ENCODE peak calls at places on chromosomes 2 and 18, in six cellular contexts. X is choroid plexus epithelial cell, Y is coronary artery, V is lower leg skin, I is cardiac fibroblast, Z is fibroblast of pulmonary artery. R is an unnamed sample.

GRCh38 chr18:46084431-46084830 is 12.4 kb upstream of the PSTPIP2 start:
- DNase-seq in X (no peak), Y (no peak), V (no peak), I (no peak), Z (no peak), R (no peak)

GRCh38 chr2:95329891-95330822 is 33.0 kb downstream of the KCNIP3 start:
- DNase-seq in X (no peak), Y (no peak), V (no peak), I (no peak), Z (no peak), R (peak)

GRCh38 chr2:171798156-171798815 is 95.8 kb downstream of the SLC25A12 start:
- DNase-seq in X (peak), Y (no peak), V (no peak), I (peak), Z (peak), R (peak)

GRCh38 chr18:55381277-55381676 is 206.7 kb downstream of the TCF4 start:
- DNase-seq in X (peak), Y (no peak), V (no peak), I (peak), Z (peak), R (peak)

GRCh38 chr2:172179045-172179742 is 76.5 kb upstream of the DLX2 start:
- DNase-seq in X (no peak), Y (no peak), V (no peak), I (no peak), Z (no peak), R (no peak)

GRCh38 chr2:134253117-134253704 is 661 bp upstream of the MGAT5 start:
- DNase-seq in X (no peak), Y (no peak), V (no peak), I (no peak), Z (no peak), R (no peak)

GRCh38 chr2:176099159-176099736 is 347 bp upstream of the HOXD12 start:
- DNase-seq in X (no peak), Y (no peak), V (no peak), I (no peak), Z (no peak), R (no peak)

GRCh38 chr2:56326346-56326741 is 142.6 kb downstream of the CCDC85A start:
- DNase-seq in X (no peak), Y (no peak), V (no peak), I (no peak), Z (no peak), R (no peak)

GRCh38 chr2:60707750-60708371 is 48.2 kb upstream of the PAPOLG start:
- DNase-seq in X (peak), Y (no peak), V (no peak), I (peak), Z (peak), R (peak)

GRCh38 chr2:172986040-172986439 is 89.6 kb upstream of the MAP3K20 start:
- DNase-seq in X (peak), Y (no peak), V (no peak), I (peak), Z (peak), R (peak)

GRCh38 chr2:136006658-136007057 is 21.2 kb upstream of the DARS1 start:
- DNase-seq in X (peak), Y (no peak), V (no peak), I (no peak), Z (no peak), R (peak)

GRCh38 chr2:144378551-144378950 is 141.4 kb downstream of the ZEB2 start:
- DNase-seq in X (no peak), Y (no peak), V (no peak), I (no peak), Z (no peak), R (no peak)

GRCh38 chr2:40803900-40804299 is 352.0 kb upstream of the SLC8A1 start:
- DNase-seq in X (no peak), Y (no peak), V (no peak), I (no peak), Z (no peak), R (no peak)

GRCh38 chr2:178199334-178199733 is 5.0 kb downstream of the OSBPL6 start:
- DNase-seq in X (no peak), Y (no peak), V (no peak), I (no peak), Z (no peak), R (no peak)

GRCh38 chr18:76679259-76679658 is 143.1 kb upstream of the ZNF236 start:
- DNase-seq in X (peak), Y (no peak), V (no peak), I (no peak), Z (no peak), R (no peak)

GRCh38 chr18:64244571-64244970 is 95.7 kb upstream of the LINC00305 start:
- DNase-seq in X (peak), Y (no peak), V (no peak), I (no peak), Z (peak), R (no peak)

GRCh38 chr2:118881490-118882129 is 34.2 kb upstream of the EN1 start:
- DNase-seq in X (peak), Y (no peak), V (peak), I (peak), Z (peak), R (peak)

GRCh38 chr2:118878531-118879149 is 31.2 kb upstream of the EN1 start:
- DNase-seq in X (no peak), Y (no peak), V (no peak), I (no peak), Z (no peak), R (no peak)

GRCh38 chr2:118882693-118883336 is 35.4 kb upstream of the EN1 start:
- DNase-seq in X (peak), Y (no peak), V (peak), I (peak), Z (peak), R (peak)
- H3K4me3 ChIP-seq in X (no peak), Y (peak), V (no peak), I (no peak), Z (peak), R (no peak)

GRCh38 chr2:235170536-235171510 is 219.0 kb downstream of the SH3BP4 start:
- DNase-seq in X (peak), Y (no peak), V (no peak), I (peak), Z (peak), R (peak)
- TF ChIP-seq CTCF in X (peak), Y (no peak), V (no peak), I (peak), Z (peak), R (peak)

GRCh38 chr18:61606759-61607158 is 273.5 kb downstream of the CDH20 start:
- DNase-seq in X (peak), Y (no peak), V (peak), I (peak), Z (peak), R (peak)
- H3K4me3 ChIP-seq in X (peak), Y (peak), V (peak), I (no peak), Z (peak), R (peak)

GRCh38 chr2:211033765-211034164 is 477.4 kb downstream of the CPS1 start:
- DNase-seq in X (peak), Y (no peak), V (no peak), I (peak), Z (peak), R (no peak)

GRCh38 chr2:211035548-211036185 is 479.3 kb downstream of the CPS1 start:
- DNase-seq in X (peak), Y (no peak), V (no peak), I (peak), Z (peak), R (no peak)
- TF ChIP-seq CTCF in X (peak), Y (no peak), V (no peak), I (peak), Z (peak), R (peak)

DNA sequence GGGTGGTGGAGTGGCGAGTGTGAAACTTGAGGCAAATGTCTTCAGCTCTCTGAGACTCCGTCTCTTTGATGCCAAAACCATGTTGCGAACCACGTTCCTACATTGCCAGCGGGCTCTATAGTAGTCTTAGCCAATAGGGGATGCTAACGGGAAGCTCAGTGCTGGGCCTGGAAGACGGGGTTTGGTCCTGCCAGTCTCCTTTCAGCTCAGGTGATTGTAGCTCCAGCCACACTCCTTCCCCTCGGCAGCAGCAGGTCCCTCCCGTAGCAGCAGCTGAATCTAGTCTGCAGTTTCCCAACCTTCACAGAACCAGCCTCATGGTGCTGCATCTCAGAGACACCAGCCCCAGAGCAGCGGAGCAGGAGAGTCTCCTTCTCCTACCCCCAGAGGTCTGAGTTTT is 109.7 kb downstream of the TFCP2L1 start:
- DNase-seq in X (no peak), Y (no peak), V (no peak), I (no peak), Z (no peak), R (no peak)
- H3K4me3 ChIP-seq in X (no peak), Y (no peak), V (no peak), I (no peak), Z (no peak), R (no peak)

DNA sequence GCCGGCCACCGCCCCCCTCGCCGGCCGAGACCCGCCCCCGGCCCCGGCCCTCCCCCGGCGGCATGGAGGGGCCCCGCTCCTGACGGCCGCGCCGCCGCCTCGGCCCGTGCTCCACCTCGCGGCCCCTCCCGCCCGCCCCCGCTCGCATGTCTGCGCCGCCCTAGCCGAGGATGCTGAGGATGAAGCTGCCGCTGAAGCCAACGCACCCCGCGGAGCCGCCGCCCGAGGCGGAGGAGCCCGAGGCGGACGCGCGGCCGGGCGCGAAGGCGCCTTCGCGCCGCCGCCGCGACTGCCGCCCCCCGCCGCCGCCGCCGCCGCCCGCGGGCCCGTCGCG is 397 bp downstream of the ZCCHC2 start:
- DNase-seq in X (no peak), Y (no peak), V (no peak), I (no peak), Z (no peak), R (no peak)
- TF ChIP-seq CTCF in X (no peak), Y (no peak), V (no peak), I (no peak), Z (no peak), R (no peak)

GRCh38 chr2:37553411-37554156 is 117.9 kb downstream of the CDC42EP3 start:
- DNase-seq in X (no peak), Y (no peak), V (no peak), I (no peak), Z (no peak), R (no peak)

GRCh38 chr2:37554687-37555086 is 116.8 kb downstream of the CDC42EP3 start:
- DNase-seq in X (no peak), Y (no peak), V (no peak), I (no peak), Z (no peak), R (no peak)

GRCh38 chr2:37554157-37554515 is 117.3 kb downstream of the CDC42EP3 start:
- DNase-seq in X (no peak), Y (no peak), V (no peak), I (no peak), Z (no peak), R (no peak)

GRCh38 chr2:37556256-37556655 is 115.2 kb downstream of the CDC42EP3 start:
- DNase-seq in X (no peak), Y (no peak), V (no peak), I (no peak), Z (no peak), R (no peak)

GRCh38 chr2:37555457-37555856 is 116.0 kb downstream of the CDC42EP3 start:
- DNase-seq in X (no peak), Y (no peak), V (no peak), I (no peak), Z (no peak), R (no peak)
- H3K4me3 ChIP-seq in X (no peak), Y (no peak), V (no peak), I (no peak), Z (no peak), R (no peak)

GRCh38 chr2:191151315-191151698 is 513 bp upstream of the STAT4 start:
- DNase-seq in X (no peak), Y (no peak), V (no peak), I (no peak), Z (no peak), R (no peak)

GRCh38 chr2:191158751-191159150 is 8.0 kb upstream of the STAT4 start:
- DNase-seq in X (no peak), Y (no peak), V (no peak), I (no peak), Z (no peak), R (no peak)

GRCh38 chr2:191152841-191153240 is 2.0 kb upstream of the STAT4 start:
- DNase-seq in X (peak), Y (no peak), V (no peak), I (peak), Z (peak), R (peak)

GRCh38 chr2:191158179-191158578 is 7.4 kb upstream of the STAT4 start:
- DNase-seq in X (no peak), Y (no peak), V (no peak), I (no peak), Z (no peak), R (no peak)

DNA sequence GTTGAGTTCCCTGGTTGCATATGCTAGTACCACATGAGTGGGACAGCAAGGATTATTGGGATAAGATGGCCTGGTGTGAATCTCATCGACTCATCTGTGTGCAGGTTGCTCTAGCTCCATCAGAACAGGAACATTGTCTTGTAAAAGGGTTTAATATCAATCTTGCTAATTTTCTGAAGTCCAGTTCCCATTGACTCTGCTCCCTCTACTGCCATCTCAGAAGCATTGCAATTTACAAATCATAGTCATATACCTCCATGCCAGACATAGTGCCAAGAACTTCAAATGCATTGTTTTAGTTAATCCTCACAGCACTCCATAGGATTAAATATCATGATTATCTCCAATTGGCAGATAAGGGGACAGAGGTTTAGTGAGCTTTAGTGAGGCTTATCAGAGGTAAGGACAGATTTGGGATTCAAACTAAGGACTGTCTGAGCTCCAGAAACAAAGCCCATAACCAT is 4.8 kb upstream of the STAT4 start:
- DNase-seq in X (peak), Y (no peak), V (no peak), I (peak), Z (peak), R (peak)
- TF ChIP-seq CTCF in X (peak), Y (no peak), V (no peak), I (peak), Z (peak), R (peak)

GRCh38 chr2:236538242-236538641 is 31.4 kb upstream of the ACKR3 start:
- DNase-seq in X (no peak), Y (no peak), V (no peak), I (no peak), Z (no peak), R (no peak)

GRCh38 chr2:236533343-236533742 is 36.3 kb upstream of the ACKR3 start:
- DNase-seq in X (no peak), Y (no peak), V (no peak), I (no peak), Z (no peak), R (no peak)

GRCh38 chr2:236541008-236541562 is 28.5 kb upstream of the ACKR3 start:
- DNase-seq in X (peak), Y (no peak), V (no peak), I (no peak), Z (no peak), R (no peak)

GRCh38 chr2:236535024-236535423 is 34.6 kb upstream of the ACKR3 start:
- DNase-seq in X (peak), Y (no peak), V (no peak), I (peak), Z (peak), R (peak)

GRCh38 chr2:236536727-236537398 is 32.8 kb upstream of the ACKR3 start:
- DNase-seq in X (no peak), Y (no peak), V (no peak), I (no peak), Z (no peak), R (no peak)
- H3K4me3 ChIP-seq in X (no peak), Y (no peak), V (no peak), I (no peak), Z (no peak), R (no peak)

DNA sequence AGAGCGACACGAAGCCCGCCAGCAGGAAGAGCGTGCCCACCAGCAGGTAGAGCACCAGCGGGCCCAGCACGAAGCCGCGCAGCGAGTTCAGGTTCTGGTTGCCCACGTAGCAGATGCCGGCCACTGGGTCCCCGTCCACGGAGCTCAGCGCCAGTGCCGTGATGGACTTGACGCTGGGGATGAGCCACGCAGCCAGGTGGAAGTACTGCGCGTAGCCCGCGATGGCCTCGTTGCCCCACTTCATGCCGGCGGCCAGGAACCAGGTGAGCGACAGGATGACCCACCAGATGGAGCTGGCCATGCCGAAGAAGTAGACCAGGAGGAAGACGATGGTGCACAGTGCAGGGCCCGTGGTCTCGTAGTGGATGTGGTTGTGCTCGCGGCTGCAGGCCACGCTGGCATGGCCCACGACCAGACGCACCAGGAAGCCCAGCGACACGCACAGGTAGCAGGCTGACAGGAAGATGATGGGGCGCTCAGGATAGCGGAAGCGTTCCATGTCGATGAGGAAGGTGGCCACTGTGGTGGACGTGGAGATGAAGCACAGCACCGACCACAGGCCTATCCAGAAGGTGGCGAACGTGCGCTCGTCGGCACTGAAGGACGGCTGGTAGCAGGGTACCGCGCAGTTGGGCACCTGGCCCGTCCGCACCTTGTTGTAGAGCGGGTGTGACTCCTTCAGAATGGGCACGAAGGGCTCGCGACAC is 2.1 kb downstream of the FZD5 start:
- DNase-seq in X (peak), Y (peak), V (no peak), I (peak), Z (no peak), R (peak)
- TF ChIP-seq CTCF in X (peak), Y (no peak), V (no peak), I (peak), Z (peak), R (peak)